ENCODE peak calls at places on chromosomes 7 and 10, in eight cellular contexts. Y is GM06990; S is NCI-H226; W is CD4-positive, alpha-beta T cell; Z is left colon; T is non-pigmented ciliary epithelial cell; P is activated CD8-positive, alpha-beta T cell treated with anti-CD3 and anti-CD28 coated beads for 36 hours; R is HFFc6. A is an unnamed sample.

GRCh38 chr7:105769951-105770628 is 106.3 kb downstream of the ATXN7L1 start:
- DNase-seq in S (no peak), W (no peak), P (peak; percentile 13), Z (no peak), R (peak; percentile 40), Y (no peak), T (no peak), A (peak; percentile 30)

GRCh38 chr7:128076831-128077271 is 45.6 kb upstream of the LRRC4 start:
- DNase-seq in T (no peak), R (no peak), P (no peak), S (no peak), Z (peak; percentile 78), W (no peak), Y (no peak), A (no peak)

GRCh38 chr10:49300140-49300974 is 1.4 kb downstream of the C10orf71 start:
- DNase-seq in T (no peak), Y (no peak), R (no peak), W (no peak), Z (no peak), S (no peak), P (no peak), A (no peak)

GRCh38 chr10:10533417-10533816 is 484.3 kb upstream of the CELF2 start:
- DNase-seq in Y (no peak), R (no peak), W (no peak), S (peak; percentile 69), P (no peak), Z (no peak), T (no peak), A (peak; percentile 17)

GRCh38 chr10:83522881-83523386 is 616.4 kb upstream of the GHITM start:
- DNase-seq in Z (no peak), S (no peak), P (no peak), R (no peak), W (no peak), Y (no peak), T (peak; percentile 59), A (peak; percentile 57)

GRCh38 chr7:43878867-43879266 is 9.6 kb upstream of the MRPS24 start:
- DNase-seq in Y (no peak), P (no peak), R (no peak), T (no peak), W (no peak), S (peak; percentile 49), Z (no peak), A (peak; percentile 24)

GRCh38 chr10:7913122-7913872 is 95.0 kb downstream of the TAF3 start:
- DNase-seq in P (no peak), T (no peak), Y (no peak), S (no peak), W (no peak), Z (no peak), R (no peak), A (no peak)

GRCh38 chr7:100957832-100958421 is 8.6 kb downstream of the MUC3A start:
- DNase-seq in R (no peak), P (no peak), W (no peak), Z (no peak), T (no peak), S (no peak), Y (no peak), A (no peak)

GRCh38 chr10:130790339-130790738 is 521.2 kb downstream of the TCERG1L start:
- DNase-seq in Y (no peak), T (no peak), R (no peak), W (no peak), P (no peak), Z (no peak), S (no peak), A (no peak)

GRCh38 chr7:108057951-108058391 is 55.0 kb upstream of the LAMB1 start:
- DNase-seq in Y (no peak), R (no peak), W (no peak), P (no peak), T (no peak), Z (no peak), S (no peak), A (no peak)

GRCh38 chr10:121659236-121659635 is 61.0 kb upstream of the FGFR2 start:
- DNase-seq in W (no peak), S (no peak), Z (no peak), T (no peak), Y (no peak), R (no peak), P (no peak), A (no peak)

GRCh38 chr7:108004220-108005142 is 1.5 kb upstream of the LAMB1 start:
- DNase-seq in T (no peak), Y (no peak), W (no peak), P (peak; percentile 4), S (peak; percentile 87), Z (no peak), R (peak; percentile 54), A (peak; percentile 62)

GRCh38 chr7:27129729-27130539 is 623 bp downstream of the HOXA4 start:
- DNase-seq in Y (no peak), W (no peak), S (peak; percentile 55), P (no peak), T (no peak), R (no peak), Z (peak; percentile 78), A (peak; percentile 59)

GRCh38 chr10:110357252-110357780 is 52.6 kb upstream of the SMNDC1 start:
- DNase-seq in P (peak; percentile 77), S (peak; percentile 85), Z (no peak), R (peak; percentile 96), Y (peak; percentile 71), T (peak; percentile 91), W (peak; percentile 43), A (peak; percentile 88)

GRCh38 chr7:18653381-18654155 is 158.0 kb downstream of the HDAC9 start:
- DNase-seq in Z (no peak), R (no peak), S (no peak), T (no peak), W (no peak), Y (no peak), P (no peak), A (no peak)

GRCh38 chr10:43892062-43892765 is 243.5 kb upstream of the ZNF32 start:
- DNase-seq in P (no peak), W (no peak), T (no peak), Z (no peak), S (no peak), Y (no peak), R (peak; percentile 41), A (peak; percentile 83)

GRCh38 chr7:99407849-99408346 is 499 bp downstream of the PDAP1 start:
- DNase-seq in S (peak; percentile 68), R (peak; percentile 70), Y (no peak), P (peak; percentile 44), T (peak; percentile 40), W (no peak), Z (peak; percentile 63), A (peak; percentile 89)

GRCh38 chr7:49346200-49346899 is 422.0 kb downstream of the CDC14C start:
- DNase-seq in S (no peak), W (no peak), P (no peak), T (no peak), R (no peak), Z (no peak), Y (no peak), A (no peak)

GRCh38 chr10:11867497-11867896 is 44.3 kb downstream of the PROSER2 start:
- DNase-seq in P (no peak), S (no peak), Z (no peak), Y (no peak), W (no peak), R (no peak), T (no peak), A (no peak)

GRCh38 chr7:135795846-135796570 is 47.4 kb upstream of the FAM180A start:
- DNase-seq in R (no peak), P (no peak), Z (no peak), S (no peak), W (no peak), T (no peak), Y (no peak), A (peak; percentile 19)

GRCh38 chr7:36128448-36129047 is 24.5 kb upstream of the EEPD1 start:
- DNase-seq in Z (peak; percentile 90), W (no peak), S (peak; percentile 96), P (no peak), R (peak; percentile 86), T (no peak), Y (no peak), A (peak; percentile 85)

GRCh38 chr10:96842896-96843723 is 11.0 kb downstream of the LCOR start:
- DNase-seq in Y (no peak), R (no peak), Z (no peak), S (peak; percentile 35), T (no peak), W (no peak), P (no peak), A (no peak)

GRCh38 chr7:47602272-47603004 is 20.5 kb upstream of the TNS3 start:
- DNase-seq in Z (no peak), P (no peak), R (no peak), Y (no peak), S (peak; percentile 77), T (no peak), W (no peak), A (no peak)

GRCh38 chr10:26556756-26557640 is 118.9 kb downstream of the APBB1IP start:
- DNase-seq in Z (no peak), W (peak; percentile 20), T (peak; percentile 24), P (peak; percentile 28), Y (no peak), R (peak; percentile 49), S (peak; percentile 4), A (peak; percentile 66)

GRCh38 chr7:74364061-74364460 is 74.9 kb downstream of the CLIP2 start:
- DNase-seq in S (peak; percentile 32), Y (no peak), W (no peak), R (peak; percentile 11), Z (no peak), T (no peak), P (no peak), A (no peak)

GRCh38 chr10:15879058-15879457 is 18.8 kb upstream of the MINDY3 start:
- DNase-seq in Y (no peak), Z (no peak), T (peak; percentile 19), W (no peak), R (peak; percentile 46), S (no peak), P (no peak), A (peak; percentile 63)